ENCODE peak calls at places on chromosomes 12 and 14, in four cellular contexts. Q is IMR-90, A is astrocyte, N is PC-3. H is an unnamed sample.

GRCh38 chr12:25997401-25997973 is 39.0 kb downstream of the RASSF8 start:
- DNase-seq in N (peak), Q (peak), A (peak), H (peak)

GRCh38 chr12:69904761-69905160 is 79.7 kb downstream of the MYRFL start:
- DNase-seq in A (peak), Q (peak), N (no peak), H (no peak)

GRCh38 chr12:28937196-28937595 is 211.9 kb upstream of the FAR2 start:
- DNase-seq in N (peak), Q (peak), A (peak), H (peak)

GRCh38 chr14:55599250-55599879 is 19.4 kb downstream of the KTN1 start:
- DNase-seq in A (no peak), N (peak), Q (no peak), H (peak)

GRCh38 chr12:111753144-111753881 is 13.4 kb upstream of the ALDH2 start:
- DNase-seq in Q (peak), A (no peak), N (peak), H (peak)

GRCh38 chr12:112728909-112729308 is 62.6 kb upstream of the RPH3A start:
- DNase-seq in A (no peak), N (no peak), Q (no peak), H (no peak)

GRCh38 chr12:108846320-108846719 is 11.1 kb downstream of the SSH1 start:
- DNase-seq in A (no peak), N (no peak), Q (no peak), H (no peak)

GRCh38 chr12:26633591-26634210 is 199.3 kb downstream of the ITPR2 start:
- DNase-seq in Q (peak), A (peak), N (no peak), H (no peak)

GRCh38 chr14:51957950-51958349 is 31.4 kb upstream of the RTRAF start:
- DNase-seq in N (no peak), Q (peak), A (peak), H (no peak)

GRCh38 chr12:95548539-95549391 is 2.5 kb downstream of the USP44 start:
- DNase-seq in Q (peak), A (no peak), N (no peak), H (peak)

GRCh38 chr14:74955229-74955999 is at the start of gene PGF:
- DNase-seq in N (peak), A (no peak), Q (no peak), H (peak)

GRCh38 chr12:19681007-19681406 is 241.7 kb downstream of the AEBP2 start:
- DNase-seq in N (no peak), A (no peak), Q (no peak), H (no peak)

GRCh38 chr12:104219361-104219892 is 3.8 kb downstream of the TXNRD1 start:
- DNase-seq in Q (peak), N (peak), A (peak), H (peak)

GRCh38 chr14:34173916-34174315 is 223.0 kb upstream of the EGLN3 start:
- DNase-seq in N (no peak), Q (no peak), A (no peak), H (no peak)

DNA sequence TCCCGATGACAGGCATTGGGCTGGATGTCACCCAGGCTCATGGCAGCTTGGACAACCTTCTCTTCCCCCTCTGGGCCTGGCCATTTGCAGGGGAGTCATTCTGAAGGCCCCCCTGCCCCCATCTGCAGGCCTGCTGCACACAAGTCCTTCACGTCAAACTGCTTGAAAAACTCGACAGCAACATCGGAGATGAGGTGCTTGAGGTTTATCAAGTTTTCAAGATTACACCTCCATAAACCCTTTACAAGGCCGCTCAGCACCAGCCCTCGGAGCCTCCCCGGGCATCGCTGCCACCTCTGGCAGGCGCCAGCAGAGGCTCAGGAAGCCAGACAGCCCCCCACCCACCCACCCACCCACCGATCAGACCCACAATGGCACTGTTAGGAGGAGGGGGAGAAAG is 166.0 kb upstream of the GSC start:
- DNase-seq in Q (no peak), A (no peak), N (no peak), H (no peak)
- H3K27ac ChIP-seq in Q (no peak), A (no peak), N (no peak), H (no peak)

GRCh38 chr12:7716391-7716790 is 5.2 kb downstream of the DPPA3 start:
- DNase-seq in Q (no peak), N (no peak), A (no peak), H (peak)
- TF ChIP-seq CTCF in Q (no peak), N (peak), A (no peak), H (no peak)

DNA sequence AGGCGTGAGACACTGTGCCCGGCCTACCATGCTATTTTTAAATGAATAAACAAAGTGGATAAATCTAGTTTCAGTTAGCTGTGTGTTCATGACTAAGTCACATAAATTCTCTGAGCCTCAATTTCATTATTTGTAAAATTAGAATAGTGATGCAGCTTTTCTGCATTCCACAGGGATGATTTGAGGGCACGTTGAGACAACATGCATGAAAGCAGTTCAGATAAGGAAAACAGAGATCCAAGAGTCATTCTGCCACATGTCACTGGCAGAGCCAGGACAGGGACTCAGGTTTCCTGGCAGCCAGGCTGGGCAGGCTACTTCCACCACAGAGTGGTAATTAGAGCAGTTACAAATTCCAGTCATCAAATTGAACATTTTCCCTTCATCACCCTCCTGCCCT is 2.9 kb upstream of the PPP4R4 start:
- DNase-seq in Q (peak), N (peak), A (peak), H (peak)
- H3K27ac ChIP-seq in Q (no peak), N (no peak), A (no peak), H (no peak)

DNA sequence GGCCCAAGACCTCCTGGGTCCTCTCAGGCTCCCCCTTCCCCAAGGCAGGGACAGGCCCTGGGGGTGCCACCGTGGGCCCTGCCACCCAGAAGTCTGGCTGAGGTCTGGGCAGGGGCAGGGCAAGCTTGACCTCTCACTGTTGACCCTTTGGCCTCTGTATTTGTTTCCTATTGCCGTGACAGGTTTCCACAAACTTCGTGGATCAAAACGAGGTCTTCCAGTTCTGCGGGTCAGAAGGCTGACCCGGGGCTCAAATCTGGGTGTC is 12.7 kb downstream of the TNFAIP2 start:
- DNase-seq in Q (no peak), A (no peak), N (no peak), H (no peak)
- TF ChIP-seq CTCF in Q (no peak), A (no peak), N (no peak), H (no peak)

DNA sequence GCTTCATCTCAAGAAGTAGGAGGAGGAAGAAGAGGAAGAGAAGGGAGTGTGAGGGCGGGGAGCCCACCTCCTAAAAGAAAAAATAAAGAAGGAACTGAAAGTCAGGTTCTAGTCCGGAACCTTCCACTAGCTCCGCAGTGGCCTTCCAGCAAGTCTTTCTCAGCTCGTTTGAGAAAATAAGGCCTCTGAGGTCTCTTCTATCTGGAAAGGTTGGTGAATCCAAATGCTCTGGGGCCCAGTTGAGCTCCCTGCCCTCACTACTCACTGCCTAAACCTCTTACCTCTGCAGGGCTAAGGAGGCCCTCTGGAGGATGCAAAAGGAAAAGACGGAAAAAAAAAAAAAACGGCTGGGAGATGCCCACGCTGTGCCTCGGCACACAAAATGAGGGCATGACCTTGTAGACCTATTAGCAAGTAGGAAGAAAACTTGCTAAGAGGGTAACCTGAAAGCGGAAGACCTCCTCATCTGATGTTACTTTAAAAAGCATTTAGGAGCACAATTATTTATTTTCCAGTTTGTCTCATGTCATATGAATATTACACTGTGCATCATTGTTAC is 35.9 kb downstream of the FBLN5 start:
- DNase-seq in N (peak), Q (peak), A (no peak), H (peak)
- H3K27ac ChIP-seq in N (no peak), Q (no peak), A (no peak), H (no peak)

GRCh38 chr14:90111895-90112534 is 50.2 kb downstream of the KCNK13 start:
- DNase-seq in A (peak), N (peak), Q (peak), H (peak)

GRCh38 chr14:90109858-90110257 is 48.1 kb downstream of the KCNK13 start:
- DNase-seq in Q (no peak), A (no peak), N (peak), H (peak)

GRCh38 chr14:90115780-90116179 is 54.0 kb downstream of the KCNK13 start:
- DNase-seq in A (no peak), Q (no peak), N (peak), H (no peak)

GRCh38 chr14:90116444-90116843 is 54.6 kb downstream of the KCNK13 start:
- DNase-seq in Q (no peak), N (no peak), A (no peak), H (no peak)

DNA sequence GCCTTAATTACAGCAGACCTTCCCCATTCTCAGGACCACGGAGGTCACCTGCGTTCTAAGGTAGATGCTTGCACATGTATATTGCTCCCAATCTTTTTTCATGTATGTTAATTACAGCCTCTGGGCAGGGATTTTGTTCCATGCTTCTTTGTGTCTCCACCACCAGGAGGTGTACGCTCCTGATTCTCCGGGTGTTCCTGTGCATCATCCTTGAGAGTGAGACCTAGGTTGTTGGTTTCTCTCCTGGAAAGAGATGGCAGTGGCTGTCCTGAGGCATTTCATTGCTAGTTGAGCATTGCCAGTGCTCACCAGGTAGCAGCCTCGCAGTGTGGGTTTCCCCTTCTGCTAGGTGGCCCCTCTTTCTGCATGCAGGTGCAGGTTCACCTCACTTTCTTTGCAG is 52.8 kb downstream of the KCNK13 start:
- DNase-seq in Q (no peak), A (no peak), N (no peak), H (no peak)
- TF ChIP-seq CTCF in Q (no peak), A (no peak), N (peak), H (no peak)

DNA sequence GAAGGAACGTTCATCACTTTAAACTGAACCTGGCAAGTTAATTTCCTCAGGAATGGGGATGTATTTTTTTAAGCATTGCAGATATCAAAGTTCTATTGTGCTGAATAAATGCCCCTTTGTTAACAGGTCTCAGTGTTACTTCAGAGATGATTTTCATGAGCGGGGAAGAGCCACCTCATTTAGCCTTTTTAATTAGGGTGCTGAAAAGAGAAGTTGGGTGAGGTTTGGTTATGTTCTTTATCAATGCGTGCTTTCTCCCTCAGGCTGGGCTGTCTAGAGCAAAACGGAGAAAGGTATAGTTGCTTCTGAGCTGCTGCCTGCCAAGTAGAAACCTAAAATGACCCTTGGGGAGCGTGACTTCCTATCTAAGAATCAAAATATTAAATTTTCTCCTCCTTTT is 8.0 kb upstream of the HIP1R start:
- DNase-seq in Q (no peak), N (no peak), A (no peak), H (no peak)
- H3K27ac ChIP-seq in Q (no peak), N (no peak), A (no peak), H (no peak)

DNA sequence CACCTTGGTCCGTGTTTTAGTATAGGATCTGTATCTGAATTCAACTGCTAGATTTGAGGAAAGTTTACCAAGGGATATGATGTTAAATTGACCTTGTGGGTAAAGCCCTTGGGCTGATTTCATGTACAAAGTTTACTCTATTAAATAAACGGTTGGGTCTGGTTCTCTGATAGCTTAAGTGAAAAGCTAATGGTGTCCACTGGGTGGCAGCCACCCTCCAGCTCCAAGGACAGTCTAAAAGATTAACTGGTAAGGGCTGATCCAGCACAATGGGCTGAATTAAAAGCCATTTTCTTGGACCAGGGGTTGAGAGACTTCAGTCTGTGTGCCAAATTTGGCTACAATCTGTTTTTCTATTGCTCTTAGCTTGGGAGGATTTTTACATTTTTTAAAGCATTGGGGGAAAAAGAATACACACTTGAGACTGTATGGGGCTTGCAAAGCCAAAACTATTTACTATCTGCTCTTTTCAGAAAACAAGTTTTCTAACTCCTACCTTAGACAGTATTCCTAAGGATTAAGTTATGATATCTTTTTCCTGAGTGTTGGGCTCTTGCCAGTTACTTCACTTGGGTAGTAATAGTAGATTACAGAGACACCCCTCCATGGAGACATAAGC is 116.5 kb downstream of the GPHN start:
- DNase-seq in Q (peak), A (peak), N (peak), H (peak)
- TF ChIP-seq CTCF in Q (peak), A (peak), N (peak), H (peak)

H was measured in RWPE1.